ENCODE peak calls at places on chromosome 7, in four cellular contexts. B, U, I and M are unnamed samples.

GRCh38 chr7:471866-472639 is 47.6 kb downstream of the PDGFA start:
- DNase-seq in B (no peak), U (peak), I (peak), M (peak)

GRCh38 chr7:123871998-123872867 is 27.3 kb downstream of the HYAL4 start:
- DNase-seq in B (no peak), U (peak), I (peak), M (peak)

GRCh38 chr7:122803323-122803722 is 82.9 kb downstream of the CADPS2 start:
- DNase-seq in B (no peak), U (peak), I (no peak), M (no peak)

GRCh38 chr7:101816499-101817030 is 861 bp upstream of the CUX1 start:
- DNase-seq in B (no peak), U (no peak), I (peak), M (peak)

GRCh38 chr7:111390000-111390399 is 172.3 kb downstream of the IMMP2L start:
- DNase-seq in B (no peak), U (no peak), I (no peak), M (no peak)

GRCh38 chr7:19262794-19263193 is 117.6 kb upstream of the FERD3L start:
- DNase-seq in B (no peak), U (no peak), I (no peak), M (no peak)

GRCh38 chr7:100407285-100408180 is 21.0 kb downstream of the ZCWPW1 start:
- DNase-seq in B (peak), U (peak), I (peak), M (peak)

GRCh38 chr7:55545496-55545895 is 26.8 kb downstream of the VOPP1 start:
- DNase-seq in B (no peak), U (no peak), I (no peak), M (no peak)

GRCh38 chr7:101494602-101495329 is 132.1 kb downstream of the COL26A1 start:
- DNase-seq in B (no peak), U (no peak), I (no peak), M (peak)

GRCh38 chr7:130951303-130951975 is 217.4 kb upstream of the KLF14 start:
- DNase-seq in B (no peak), U (no peak), I (no peak), M (no peak)

GRCh38 chr7:110418651-110419270 is 672.2 kb upstream of the LRRN3 start:
- DNase-seq in B (no peak), U (no peak), I (no peak), M (no peak)

GRCh38 chr7:14698239-14698638 is 204.3 kb downstream of the DGKB start:
- DNase-seq in B (no peak), U (no peak), I (no peak), M (no peak)

GRCh38 chr7:72123913-72124312 is 288.2 kb downstream of the CALN1 start:
- DNase-seq in B (no peak), U (peak), I (no peak), M (no peak)

GRCh38 chr7:80900583-80901576 is 18.0 kb downstream of the SEMA3C start:
- DNase-seq in B (no peak), U (no peak), I (no peak), M (no peak)

GRCh38 chr7:21767300-21767900 is 178.3 kb downstream of the CDCA7L start:
- DNase-seq in B (peak), U (peak), I (peak), M (peak)

GRCh38 chr7:140049339-140050024 is 13.3 kb downstream of the PARP12 start:
- DNase-seq in B (no peak), U (peak), I (no peak), M (no peak)

GRCh38 chr7:78770422-78771410 is 682.8 kb downstream of the MAGI2 start:
- DNase-seq in B (no peak), U (no peak), I (no peak), M (peak)

GRCh38 chr7:119802147-119802546 is 470.8 kb upstream of the KCND2 start:
- DNase-seq in B (no peak), U (peak), I (no peak), M (no peak)

GRCh38 chr7:100894860-100895700 is 608 bp downstream of the ACHE start:
- DNase-seq in B (no peak), U (no peak), I (peak), M (peak)

GRCh38 chr7:47581821-47582747 is at the start of gene TNS3:
- DNase-seq in B (no peak), U (no peak), I (no peak), M (peak)

GRCh38 chr7:80450621-80451308 is 61.1 kb downstream of the GNAT3 start:
- DNase-seq in B (no peak), U (peak), I (no peak), M (no peak)

GRCh38 chr7:114530074-114530611 is 115.5 kb downstream of the FOXP2 start:
- DNase-seq in B (no peak), U (no peak), I (no peak), M (peak)

GRCh38 chr7:63067897-63068585 is 930.6 kb upstream of the ZNF722 start:
- DNase-seq in B (no peak), U (no peak), I (peak), M (no peak)

GRCh38 chr7:150377116-150377979 is 1.8 kb upstream of the ZNF775 start:
- DNase-seq in B (no peak), U (no peak), I (no peak), M (no peak)

GRCh38 chr7:55191161-55191925 is 172.5 kb downstream of the EGFR start:
- DNase-seq in B (no peak), U (no peak), I (no peak), M (no peak)

GRCh38 chr7:102469972-102470825 is 5.4 kb downstream of the LRWD1 start:
- DNase-seq in B (no peak), U (no peak), I (no peak), M (no peak)

GRCh38 chr7:121428857-121429489 is 32.9 kb upstream of the FAM3C start:
- DNase-seq in B (no peak), U (no peak), I (no peak), M (no peak)

GRCh38 chr7:76428149-76428823 is 3.5 kb downstream of the ZP3 start:
- DNase-seq in B (no peak), U (no peak), I (no peak), M (no peak)

GRCh38 chr7:150722403-150723065 is 6.1 kb downstream of the GIMAP1 start:
- DNase-seq in B (no peak), U (no peak), I (no peak), M (no peak)

GRCh38 chr7:4205828-4206227 is 476.3 kb upstream of the FOXK1 start:
- DNase-seq in B (no peak), U (no peak), I (no peak), M (no peak)

GRCh38 chr7:91683823-91684222 is 196.7 kb downstream of the MTERF1 start:
- DNase-seq in B (no peak), U (no peak), I (peak), M (no peak)

GRCh38 chr7:35694161-35694783 is 663 bp downstream of the HERPUD2 start:
- DNase-seq in B (no peak), U (no peak), I (peak), M (peak)

GRCh38 chr7:37365405-37365804 is 83.3 kb downstream of the ELMO1 start:
- DNase-seq in B (no peak), U (no peak), I (no peak), M (no peak)

GRCh38 chr7:112596260-112596659 is 115.5 kb downstream of the LSMEM1 start:
- DNase-seq in B (no peak), U (no peak), I (no peak), M (no peak)

GRCh38 chr7:27106181-27106905 is 3.9 kb upstream of the HOXA2 start:
- DNase-seq in B (no peak), U (no peak), I (no peak), M (no peak)

GRCh38 chr7:82443801-82444219 is 233 bp upstream of the CACNA2D1 start:
- DNase-seq in B (no peak), U (no peak), I (no peak), M (peak)

DNA sequence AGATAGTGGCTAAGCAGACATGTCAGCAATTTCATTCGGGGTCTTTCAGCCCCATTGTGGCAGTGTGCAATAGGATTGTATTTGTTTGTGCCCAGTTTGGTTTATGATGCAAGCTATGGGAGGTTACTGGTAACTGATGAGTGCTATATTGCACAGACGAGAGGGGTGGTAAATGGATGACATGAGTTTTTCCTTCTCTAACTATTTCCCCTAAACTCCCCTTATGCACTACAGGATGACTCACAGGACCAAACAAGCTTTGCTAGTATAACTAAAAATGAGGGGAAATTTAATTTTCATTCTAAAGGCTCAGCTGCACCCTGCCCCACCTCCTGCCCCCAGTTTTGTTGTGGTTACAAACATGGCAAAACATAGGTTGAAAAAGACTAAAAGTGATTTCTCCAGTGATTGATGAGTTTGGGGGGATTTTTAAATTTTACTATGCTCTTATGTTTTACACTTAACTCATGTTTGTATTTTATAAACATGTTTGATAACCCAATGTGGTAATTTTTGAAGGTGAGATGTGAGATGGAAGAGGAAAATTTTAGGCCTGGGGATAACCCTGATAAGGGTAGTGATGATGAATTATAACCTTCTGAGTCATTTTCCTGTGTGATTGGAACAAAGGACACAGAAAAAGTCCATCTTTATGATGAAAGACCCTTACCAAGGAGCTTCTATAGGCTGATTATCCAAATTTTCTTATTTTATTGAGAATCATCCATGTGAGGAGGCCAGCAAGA is 60.8 kb upstream of the NAMPT start:
- DNase-seq in B (no peak), U (no peak), I (peak), M (no peak)
- TF ChIP-seq SP1 in B (no peak), U (no peak), I (no peak), M (no peak)

GRCh38 chr7:45212606-45213005 is 55.0 kb downstream of the RAMP3 start:
- DNase-seq in B (no peak), U (no peak), I (no peak), M (no peak)
- TF ChIP-seq FOXK2 in B (no peak), U (no peak), I (no peak), M (no peak)

GRCh38 chr7:73828107-73828803 is 2.5 kb upstream of the CLDN4 start:
- DNase-seq in B (no peak), U (peak), I (peak), M (peak)
- TF ChIP-seq SP1 in B (no peak), U (no peak), I (no peak), M (no peak)

DNA sequence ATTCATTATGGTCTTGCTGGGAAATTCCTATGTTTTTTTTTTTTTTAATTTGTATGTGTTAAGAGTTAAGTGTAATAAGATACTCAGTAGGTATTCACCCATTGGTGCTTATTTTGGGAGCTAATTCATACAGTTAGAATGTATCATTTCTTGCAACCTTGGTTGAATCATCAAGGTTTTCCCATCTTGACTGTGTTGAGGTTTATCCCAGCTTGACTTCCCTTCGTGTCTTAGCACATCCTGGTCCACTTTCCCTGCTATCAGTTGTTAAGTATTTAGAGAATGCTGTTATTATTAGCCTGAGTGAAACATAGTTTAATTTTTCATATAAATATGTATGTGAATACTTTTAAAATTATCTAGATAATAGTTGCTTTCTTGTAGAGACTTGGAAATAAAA is 20.8 kb downstream of the RALA start:
- DNase-seq in B (no peak), U (no peak), I (no peak), M (no peak)
- TF ChIP-seq FOXK2 in B (no peak), U (no peak), I (no peak), M (no peak)

DNA sequence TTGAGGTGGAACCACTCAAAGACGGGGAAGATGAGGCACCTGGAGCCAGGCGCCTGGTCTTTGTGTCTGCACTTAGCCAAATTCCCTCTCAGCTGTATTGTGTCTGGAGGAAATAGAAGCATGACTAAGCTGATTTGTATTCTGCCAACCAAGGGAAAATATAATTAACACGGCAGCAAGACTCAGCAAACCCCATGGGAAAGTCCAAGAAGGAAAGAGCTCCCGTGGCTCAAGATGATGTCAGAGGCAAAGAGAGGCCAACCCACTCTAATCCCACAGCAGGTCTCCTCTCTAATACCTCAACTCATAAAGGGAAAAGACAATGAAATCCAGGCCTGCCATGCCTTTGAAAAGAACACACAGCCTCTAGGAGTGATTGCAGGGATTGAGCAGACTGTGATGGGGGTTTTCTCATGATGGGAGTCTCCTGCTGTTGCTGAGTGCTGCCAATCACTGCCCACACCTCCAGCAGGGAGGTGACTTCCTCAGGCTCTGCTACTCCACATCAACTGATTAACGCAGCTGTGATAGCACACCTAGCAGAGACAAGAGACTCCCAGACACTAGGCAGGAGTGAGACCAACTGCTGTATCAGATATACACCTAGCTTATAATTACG is 255.5 kb upstream of the C7orf33 start:
- DNase-seq in B (no peak), U (no peak), I (no peak), M (peak)
- TF ChIP-seq SP1 in B (no peak), U (no peak), I (no peak), M (no peak)

GRCh38 chr7:159025161-159025779 is 119.4 kb downstream of the VIPR2 start:
- DNase-seq in B (no peak), U (no peak), I (no peak), M (no peak)

GRCh38 chr7:159023746-159024145 is 120.9 kb downstream of the VIPR2 start:
- DNase-seq in B (no peak), U (no peak), I (no peak), M (no peak)

GRCh38 chr7:159023216-159023615 is 121.5 kb downstream of the VIPR2 start:
- DNase-seq in B (no peak), U (no peak), I (no peak), M (no peak)

GRCh38 chr7:159022238-159022993 is 122.3 kb downstream of the VIPR2 start:
- DNase-seq in B (no peak), U (no peak), I (peak), M (no peak)

GRCh38 chr7:159024280-159024951 is 120.3 kb downstream of the VIPR2 start:
- DNase-seq in B (no peak), U (no peak), I (no peak), M (no peak)
- TF ChIP-seq FOXK2 in B (no peak), U (no peak), I (no peak), M (no peak)